ENCODE peak calls at places on chromosomes 12 and 14, in six cellular contexts. H is mammary epithelial cell, X is adrenal gland, W is lung, D is left lung, A is stomach. M is an unnamed sample.
A peak's percentile ranks its signal among the peaks of the same experiment; 100 is the strongest.

GRCh38 chr12:101455685-101456084 is 19.5 kb upstream of the SPIC start:
- DNase-seq in H (no peak), X (no peak), W (no peak), D (no peak), A (no peak), M (no peak)

GRCh38 chr12:6333566-6333965 is 8.3 kb downstream of the TNFRSF1A start:
- DNase-seq in H (peak; percentile 95), X (no peak), W (no peak), D (no peak), A (no peak), M (no peak)

GRCh38 chr12:118103601-118104382 is at the start of gene VSIG10:
- DNase-seq in H (peak; percentile 64), X (peak; percentile 87), W (peak; percentile 75), D (peak; percentile 94), A (peak; percentile 86), M (peak; percentile 70)

GRCh38 chr14:94521375-94522114 is 12.3 kb upstream of the SERPINA12 start:
- DNase-seq in H (no peak), X (no peak), W (no peak), D (no peak), A (no peak), M (no peak)

GRCh38 chr12:2051700-2052625 is 824 bp upstream of the CACNA1C start:
- DNase-seq in H (no peak), X (no peak), W (no peak), D (no peak), A (no peak), M (no peak)

GRCh38 chr14:101077511-101078074 is 174.1 kb upstream of the RTL1 start:
- DNase-seq in H (no peak), X (no peak), W (peak; percentile 23), D (peak; percentile 56), A (peak; percentile 13), M (no peak)

GRCh38 chr12:29317556-29318363 is 63.2 kb downstream of the ERGIC2 start:
- DNase-seq in H (peak; percentile 52), X (peak; percentile 38), W (no peak), D (no peak), A (peak; percentile 38), M (peak; percentile 16)

GRCh38 chr14:69475194-69475818 is 9.2 kb upstream of the PLEKHD1 start:
- DNase-seq in H (peak; percentile 5), X (no peak), W (no peak), D (no peak), A (no peak), M (no peak)

GRCh38 chr12:118061876-118062791 is 1.2 kb upstream of the WSB2 start:
- DNase-seq in H (peak; percentile 54), X (peak; percentile 65), W (peak; percentile 46), D (no peak), A (peak; percentile 45), M (peak; percentile 43)

GRCh38 chr14:68074765-68075381 is 255.3 kb downstream of the RAD51B start:
- DNase-seq in H (no peak), X (no peak), W (no peak), D (no peak), A (no peak), M (no peak)

GRCh38 chr14:39266589-39266870 is 32.8 kb downstream of the MIA2 start:
- DNase-seq in H (no peak), X (peak; percentile 65), W (peak; percentile 67), D (no peak), A (peak; percentile 90), M (peak; percentile 52)

GRCh38 chr12:49823951-49824350 is 4.3 kb downstream of the NCKAP5L start:
- DNase-seq in H (no peak), X (peak; percentile 45), W (no peak), D (no peak), A (no peak), M (no peak)

GRCh38 chr12:96876966-96877365 is 30.1 kb upstream of the NEDD1 start:
- DNase-seq in H (peak; percentile 19), X (no peak), W (no peak), D (no peak), A (no peak), M (no peak)

GRCh38 chr14:72699852-72700257 is 194.0 kb downstream of the DPF3 start:
- DNase-seq in H (peak; percentile 16), X (peak; percentile 26), W (peak; percentile 35), D (no peak), A (no peak), M (no peak)

GRCh38 chr14:87944987-87945604 is 47.9 kb downstream of the GALC start:
- DNase-seq in H (peak; percentile 23), X (no peak), W (no peak), D (no peak), A (no peak), M (no peak)

GRCh38 chr12:52949413-52950331 is 754 bp downstream of the KRT18 start:
- DNase-seq in H (peak; percentile 93), X (peak; percentile 28), W (peak; percentile 80), D (no peak), A (peak; percentile 81), M (peak; percentile 91)

GRCh38 chr12:1864867-1865266 is 44.5 kb downstream of the LRTM2 start:
- DNase-seq in H (no peak), X (no peak), W (no peak), D (no peak), A (peak; percentile 19), M (no peak)

GRCh38 chr12:50922820-50923219 is 29.5 kb upstream of the HIGD1C start:
- DNase-seq in H (no peak), X (no peak), W (no peak), D (no peak), A (no peak), M (no peak)

GRCh38 chr14:52327374-52328226 is 13.5 kb downstream of the PTGER2 start:
- DNase-seq in H (no peak), X (no peak), W (no peak), D (no peak), A (no peak), M (no peak)

GRCh38 chr14:68806526-68807147 is 13.8 kb upstream of the ZFP36L1 start:
- DNase-seq in H (no peak), X (peak; percentile 20), W (no peak), D (no peak), A (peak; percentile 24), M (no peak)

GRCh38 chr12:73677520-73678291 is 859.9 kb upstream of the ATXN7L3B start:
- DNase-seq in H (no peak), X (no peak), W (no peak), D (no peak), A (no peak), M (no peak)

GRCh38 chr14:72033331-72033730 is 101.1 kb downstream of the RGS6 start:
- DNase-seq in H (no peak), X (no peak), W (no peak), D (no peak), A (no peak), M (no peak)

DNA sequence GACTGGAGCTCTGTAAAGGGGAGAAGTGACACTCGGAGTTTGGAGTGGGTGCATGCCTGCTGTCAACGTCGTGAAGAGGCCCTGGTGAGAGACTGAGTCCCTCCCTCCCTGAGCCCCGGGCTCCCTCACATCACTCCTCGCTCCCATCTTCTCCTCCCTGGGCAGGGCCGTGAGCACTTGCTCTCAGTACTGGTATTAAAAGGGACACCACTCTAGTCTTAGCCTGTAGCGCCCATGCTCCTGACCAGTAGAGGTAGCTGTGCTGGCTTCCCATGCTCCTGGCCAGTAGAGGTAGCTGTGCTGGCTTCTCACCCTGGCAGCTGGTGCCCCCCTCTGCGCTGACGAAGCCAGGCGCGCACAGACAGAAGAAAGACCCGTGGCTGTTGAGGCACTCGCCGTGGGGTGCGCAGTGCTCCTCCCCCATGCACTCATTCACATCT is 14.7 kb downstream of the ISCA2 start:
- DNase-seq in H (no peak), X (peak; percentile 14), W (no peak), D (no peak), A (no peak), M (no peak)
- TF ChIP-seq CTCF in H (peak; percentile 40), X (no peak), W (no peak), D (no peak), A (no peak), M (no peak)

DNA sequence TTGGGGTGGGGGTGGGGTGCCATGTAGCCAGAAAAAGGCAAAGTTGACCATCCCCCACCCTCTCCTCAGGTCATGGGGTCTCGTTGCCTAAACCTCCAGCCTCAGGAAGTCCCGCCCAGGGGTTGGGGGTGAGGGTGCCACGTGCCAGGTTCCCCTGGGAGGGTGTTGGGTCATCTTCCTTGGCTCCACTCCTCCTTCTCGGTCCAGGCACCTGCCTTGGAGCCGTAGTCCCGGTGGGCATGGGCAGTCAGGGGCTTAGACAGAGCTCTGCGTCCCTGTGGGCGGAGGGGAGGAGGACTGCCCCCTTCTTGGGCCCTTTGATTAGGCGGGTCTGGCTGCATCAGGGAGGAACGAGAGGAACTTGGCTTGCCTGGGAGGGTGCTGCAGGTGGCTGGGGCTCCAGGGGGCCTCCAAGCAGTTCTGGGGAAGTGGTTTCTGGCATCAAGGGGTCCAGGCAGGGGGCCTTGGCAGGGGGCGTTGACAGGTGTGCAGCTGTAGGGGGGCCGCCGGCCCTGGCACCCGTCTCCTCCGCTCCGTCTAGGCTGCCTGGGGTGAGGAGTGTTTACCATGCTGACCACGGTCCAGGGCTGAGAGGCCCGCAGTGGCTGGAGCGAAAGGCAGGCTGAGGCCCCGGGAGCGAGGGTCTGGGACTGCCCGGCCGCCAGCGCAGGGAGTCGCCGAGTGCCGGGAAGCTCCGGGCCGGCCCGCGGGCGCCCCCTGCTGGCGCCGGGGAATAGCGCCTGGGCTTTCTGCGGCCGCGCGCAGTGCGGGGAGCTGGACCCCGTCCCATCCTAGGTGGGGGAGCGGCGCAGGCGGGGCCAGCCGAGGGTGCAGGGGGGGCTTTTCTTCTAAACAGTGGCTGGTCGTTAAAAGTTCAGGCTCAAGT is 7.9 kb downstream of the SETD1B start:
- DNase-seq in H (peak; percentile 43), X (peak; percentile 79), W (peak; percentile 68), D (peak; percentile 95), A (peak; percentile 77), M (peak; percentile 59)
- TF ChIP-seq CTCF in H (peak; percentile 82), X (peak; percentile 88), W (peak; percentile 75), D (peak; percentile 99), A (peak; percentile 100), M (peak; percentile 97)

DNA sequence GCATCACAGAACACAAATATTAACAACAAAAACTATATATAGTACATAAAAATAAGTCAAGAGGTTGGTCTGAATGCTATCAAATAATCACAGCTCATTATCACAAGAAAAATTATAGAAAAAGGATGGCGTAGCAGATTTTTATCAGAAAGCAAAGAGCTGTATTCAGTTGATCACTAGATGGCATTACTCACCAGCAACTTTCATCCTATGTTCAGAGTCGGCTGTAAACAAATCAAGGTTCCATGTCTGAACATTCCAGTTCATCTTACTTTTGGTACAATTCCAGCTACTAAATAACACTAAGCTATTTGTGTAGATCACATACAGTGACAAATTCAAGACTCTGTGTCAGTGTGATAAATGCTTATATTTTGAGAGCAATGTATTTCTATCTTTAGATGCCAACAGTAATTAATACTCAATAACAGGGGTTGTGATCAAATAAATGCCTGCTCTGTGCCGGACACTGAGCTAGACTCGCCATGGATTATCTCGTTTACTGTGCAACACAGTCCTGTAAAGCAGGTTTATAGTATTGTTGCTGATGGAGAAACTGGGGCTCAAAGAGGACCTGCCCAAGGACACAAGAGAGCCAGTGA is 30.1 kb downstream of the NRDE2 start:
- DNase-seq in H (peak; percentile 25), X (no peak), W (no peak), D (no peak), A (no peak), M (no peak)
- TF ChIP-seq CTCF in H (peak; percentile 56), X (peak; percentile 64), W (no peak), D (no peak), A (peak; percentile 37), M (peak; percentile 85)

GRCh38 chr14:76181546-76181945 is 29.8 kb downstream of the GPATCH2L start:
- DNase-seq in H (no peak), X (no peak), W (no peak), D (no peak), A (no peak), M (no peak)
- TF ChIP-seq CTCF in H (peak; percentile 12), X (no peak), W (no peak), D (no peak), A (no peak), M (no peak)